ENCODE peak calls at places on chromosomes 7 and 10, in six cellular contexts. V is right cardiac atrium; Y is ELF-1; I is Daoy; T is EH; K is stimulated activated CD4-positive, alpha-beta T cell treated with anti-CD3 and anti-CD28 coated beads, Interleukin-15, amount 100 ng/mL, for 24 hours. F is an unnamed sample.

GRCh38 chr7:112103246-112103645 is 103.0 kb downstream of the DOCK4 start:
- DNase-seq in V (no peak), Y (no peak), I (peak), T (peak), K (no peak), F (no peak)

GRCh38 chr10:79192677-79193003 is 123.9 kb downstream of the ZMIZ1 start:
- DNase-seq in V (peak), Y (peak), I (peak), T (peak), K (no peak), F (peak)

GRCh38 chr7:155424301-155425010 is 33.5 kb upstream of the EN2 start:
- DNase-seq in V (no peak), Y (no peak), I (no peak), T (no peak), K (no peak), F (no peak)

GRCh38 chr7:100396421-100396982 is 23.2 kb downstream of the PILRA start:
- DNase-seq in V (no peak), Y (no peak), I (no peak), T (no peak), K (peak), F (no peak)

GRCh38 chr7:13032524-13032923 is 345.1 kb downstream of the ARL4A start:
- DNase-seq in V (no peak), Y (peak), I (no peak), T (no peak), K (no peak), F (no peak)

GRCh38 chr7:55020481-55020871 is 1.7 kb downstream of the EGFR start:
- DNase-seq in V (peak), Y (peak), I (peak), T (no peak), K (no peak), F (no peak)

GRCh38 chr10:78861456-78862327 is 207.1 kb upstream of the ZMIZ1 start:
- DNase-seq in V (no peak), Y (no peak), I (no peak), T (no peak), K (no peak), F (no peak)

GRCh38 chr7:133015879-133016278 is 66.0 kb downstream of the CHCHD3 start:
- DNase-seq in V (no peak), Y (no peak), I (no peak), T (no peak), K (no peak), F (no peak)

GRCh38 chr7:131648491-131648890 is 92.1 kb upstream of the PODXL start:
- DNase-seq in V (no peak), Y (peak), I (no peak), T (no peak), K (no peak), F (no peak)

GRCh38 chr7:116805100-116805544 is 57.3 kb upstream of the CAPZA2 start:
- DNase-seq in V (peak), Y (no peak), I (peak), T (peak), K (no peak), F (peak)

GRCh38 chr7:5420108-5420840 is 3.4 kb downstream of the TNRC18 start:
- DNase-seq in V (peak), Y (peak), I (peak), T (peak), K (peak), F (no peak)

GRCh38 chr7:86961686-86962085 is 97.8 kb downstream of the ELAPOR2 start:
- DNase-seq in V (no peak), Y (no peak), I (no peak), T (no peak), K (no peak), F (no peak)

GRCh38 chr10:59006511-59007306 is 169.7 kb upstream of the PHYHIPL start:
- DNase-seq in V (no peak), Y (no peak), I (peak), T (peak), K (no peak), F (peak)

GRCh38 chr7:135189221-135189662 is 18.7 kb upstream of the CYREN start:
- DNase-seq in V (peak), Y (no peak), I (no peak), T (no peak), K (no peak), F (no peak)

GRCh38 chr7:1811850-1812692 is 142.0 kb downstream of the ELFN1 start:
- DNase-seq in V (no peak), Y (peak), I (no peak), T (no peak), K (no peak), F (no peak)

GRCh38 chr10:131514454-131514853 is 202.9 kb upstream of the TCERG1L start:
- DNase-seq in V (no peak), Y (peak), I (peak), T (no peak), K (peak), F (no peak)

GRCh38 chr7:147197006-147197405 is 1080.4 kb downstream of the CNTNAP2 start:
- DNase-seq in V (no peak), Y (no peak), I (no peak), T (no peak), K (no peak), F (no peak)

GRCh38 chr7:152402384-152403250 is 33.2 kb downstream of the KMT2C start:
- DNase-seq in V (no peak), Y (no peak), I (no peak), T (peak), K (no peak), F (no peak)

F was measured in HFFc6.